ENCODE peak calls at places on chromosomes 7 and 10, in six cellular contexts. One of them, this sample, is unnamed.

GRCh38 chr7:132837529-132837928 is 244.4 kb downstream of the CHCHD3 start:
- DNase-seq in IMR-90: no peak
- DNase-seq in trophoblast cell: no peak
- DNase-seq in H9: no peak
- DNase-seq in H1: no peak
- DNase-seq in mesenchymal stem cell: peak
- DNase-seq in this sample: no peak

GRCh38 chr10:70664702-70665195 is 7.6 kb upstream of the ADAMTS14 start:
- DNase-seq in IMR-90: peak
- DNase-seq in trophoblast cell: no peak
- DNase-seq in H9: no peak
- DNase-seq in H1: no peak
- DNase-seq in mesenchymal stem cell: peak
- DNase-seq in this sample: no peak

GRCh38 chr7:33832326-33832725 is 73.0 kb upstream of the BMPER start:
- DNase-seq in IMR-90: no peak
- DNase-seq in trophoblast cell: no peak
- DNase-seq in H9: no peak
- DNase-seq in H1: no peak
- DNase-seq in mesenchymal stem cell: no peak
- DNase-seq in this sample: no peak

GRCh38 chr7:80732635-80733034 is 94.2 kb downstream of the CD36 start:
- DNase-seq in IMR-90: no peak
- DNase-seq in trophoblast cell: peak
- DNase-seq in H9: no peak
- DNase-seq in H1: no peak
- DNase-seq in mesenchymal stem cell: no peak
- DNase-seq in this sample: no peak

GRCh38 chr10:87921934-87922688 is 58.7 kb downstream of the PTEN start:
- DNase-seq in IMR-90: no peak
- DNase-seq in trophoblast cell: no peak
- DNase-seq in H9: no peak
- DNase-seq in H1: no peak
- DNase-seq in mesenchymal stem cell: peak
- DNase-seq in this sample: no peak

GRCh38 chr7:142711722-142712616 is 37.3 kb upstream of the PRSS1 start:
- DNase-seq in IMR-90: peak
- DNase-seq in trophoblast cell: peak
- DNase-seq in H9: no peak
- DNase-seq in H1: no peak
- DNase-seq in mesenchymal stem cell: peak
- DNase-seq in this sample: no peak

GRCh38 chr7:85770332-85770731 is 583.5 kb upstream of the SEMA3D start:
- DNase-seq in IMR-90: no peak
- DNase-seq in trophoblast cell: peak
- DNase-seq in H9: no peak
- DNase-seq in H1: no peak
- DNase-seq in mesenchymal stem cell: no peak
- DNase-seq in this sample: no peak

GRCh38 chr10:102153093-102153620 is 968 bp downstream of the NOLC1 start:
- DNase-seq in IMR-90: peak
- DNase-seq in trophoblast cell: peak
- DNase-seq in H9: no peak
- DNase-seq in H1: no peak
- DNase-seq in mesenchymal stem cell: peak
- DNase-seq in this sample: no peak

GRCh38 chr10:103618575-103619423 is 125.3 kb downstream of the NEURL1 start:
- DNase-seq in IMR-90: no peak
- DNase-seq in trophoblast cell: no peak
- DNase-seq in H9: no peak
- DNase-seq in H1: no peak
- DNase-seq in mesenchymal stem cell: no peak
- DNase-seq in this sample: no peak

DNA sequence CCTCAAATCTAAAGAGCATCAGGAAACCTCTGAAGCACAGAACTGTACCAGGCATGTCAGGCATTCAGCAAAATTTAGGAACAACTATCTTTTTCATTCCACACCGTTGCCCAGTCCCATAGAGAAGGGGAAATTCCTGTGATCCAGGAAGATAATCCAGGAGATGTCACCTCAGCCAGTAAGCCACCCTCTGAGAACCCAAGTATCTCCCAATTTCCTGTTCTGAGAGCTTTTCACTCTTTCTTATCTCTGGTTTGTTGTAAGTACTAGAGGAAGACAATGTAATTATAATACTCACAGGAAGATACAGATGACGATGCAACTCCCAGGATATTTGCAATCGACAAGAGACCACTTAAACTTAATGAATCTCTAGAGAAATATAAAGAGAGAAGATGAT is 97.1 kb downstream of the TSPAN12 start:
- DNase-seq in IMR-90: no peak
- DNase-seq in trophoblast cell: no peak
- DNase-seq in H9: no peak
- DNase-seq in H1: no peak
- DNase-seq in mesenchymal stem cell: no peak
- DNase-seq in this sample: no peak
- H3K14ac ChIP-seq in IMR-90: no peak
- H3K14ac ChIP-seq in trophoblast cell: no peak
- H3K14ac ChIP-seq in H9: no peak
- H3K14ac ChIP-seq in H1: no peak
- H3K14ac ChIP-seq in mesenchymal stem cell: no peak
- H3K14ac ChIP-seq in this sample: no peak

GRCh38 chr10:6278519-6279120 is 75.9 kb downstream of the PFKFB3 start:
- DNase-seq in IMR-90: no peak
- DNase-seq in trophoblast cell: no peak
- DNase-seq in H9: no peak
- DNase-seq in H1: no peak
- DNase-seq in mesenchymal stem cell: peak
- DNase-seq in this sample: no peak
- H2BK120ac ChIP-seq in IMR-90: peak
- H2BK120ac ChIP-seq in trophoblast cell: peak
- H2BK120ac ChIP-seq in H9: no peak
- H2BK120ac ChIP-seq in H1: no peak
- H2BK120ac ChIP-seq in mesenchymal stem cell: no peak
- H2BK120ac ChIP-seq in this sample: no peak

GRCh38 chr7:1365846-1366245 is 93.4 kb downstream of the MICALL2 start:
- DNase-seq in IMR-90: no peak
- DNase-seq in trophoblast cell: no peak
- DNase-seq in H9: no peak
- DNase-seq in H1: no peak
- DNase-seq in mesenchymal stem cell: no peak
- DNase-seq in this sample: no peak
- H3K14ac ChIP-seq in IMR-90: no peak
- H3K14ac ChIP-seq in trophoblast cell: no peak
- H3K14ac ChIP-seq in H9: no peak
- H3K14ac ChIP-seq in H1: no peak
- H3K14ac ChIP-seq in mesenchymal stem cell: no peak
- H3K14ac ChIP-seq in this sample: peak

DNA sequence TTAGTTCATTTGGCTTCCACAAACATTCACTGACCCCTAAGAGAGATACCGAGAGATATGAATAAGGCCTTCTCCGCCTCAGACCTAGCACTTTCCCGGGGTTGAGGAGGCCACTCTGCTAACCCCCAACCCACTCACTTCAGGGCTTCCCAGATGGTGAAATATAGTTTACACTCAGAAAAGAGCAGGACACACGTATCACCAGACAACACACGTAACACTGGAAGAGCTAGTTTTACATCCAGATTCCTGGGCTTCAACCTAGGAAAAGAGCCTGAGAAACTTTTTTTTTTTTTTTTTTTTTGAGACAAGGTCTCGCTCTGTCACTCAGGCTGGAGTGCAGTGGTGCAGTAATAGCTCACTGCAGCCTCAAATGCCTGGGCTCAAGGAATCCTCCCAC is 15.2 kb upstream of the DLG5 start:
- DNase-seq in IMR-90: no peak
- DNase-seq in trophoblast cell: peak
- DNase-seq in H9: no peak
- DNase-seq in H1: no peak
- DNase-seq in mesenchymal stem cell: no peak
- DNase-seq in this sample: no peak
- H2BK120ac ChIP-seq in IMR-90: no peak
- H2BK120ac ChIP-seq in trophoblast cell: peak
- H2BK120ac ChIP-seq in H9: no peak
- H2BK120ac ChIP-seq in H1: no peak
- H2BK120ac ChIP-seq in mesenchymal stem cell: no peak
- H2BK120ac ChIP-seq in this sample: no peak

DNA sequence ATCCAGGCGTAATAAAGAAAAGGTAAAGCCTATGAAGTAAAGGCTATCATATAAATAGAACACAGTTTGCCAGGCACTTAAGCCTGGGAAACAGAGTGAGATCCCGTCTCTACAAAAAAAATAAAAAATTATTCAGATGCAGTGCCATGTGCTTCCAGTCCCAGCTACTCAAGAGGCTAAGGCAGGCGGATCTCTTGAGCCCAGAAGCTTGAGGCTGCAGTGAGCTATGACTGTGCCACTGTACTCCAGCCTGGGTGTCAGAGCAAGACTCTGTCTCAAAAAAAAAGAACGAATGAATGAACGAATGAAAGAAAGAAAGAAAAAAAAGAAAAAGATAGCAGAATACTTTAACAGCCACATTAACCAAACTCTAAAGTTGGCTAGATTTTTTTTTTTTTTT is 67.2 kb upstream of the MRLN start:
- DNase-seq in IMR-90: no peak
- DNase-seq in trophoblast cell: no peak
- DNase-seq in H9: no peak
- DNase-seq in H1: no peak
- DNase-seq in mesenchymal stem cell: no peak
- DNase-seq in this sample: no peak
- H3K14ac ChIP-seq in IMR-90: no peak
- H3K14ac ChIP-seq in trophoblast cell: no peak
- H3K14ac ChIP-seq in H9: no peak
- H3K14ac ChIP-seq in H1: no peak
- H3K14ac ChIP-seq in mesenchymal stem cell: no peak
- H3K14ac ChIP-seq in this sample: no peak

GRCh38 chr7:149027560-149028345 is 552 bp downstream of the PDIA4 start:
- DNase-seq in IMR-90: peak
- DNase-seq in trophoblast cell: no peak
- DNase-seq in H9: no peak
- DNase-seq in H1: no peak
- DNase-seq in mesenchymal stem cell: peak
- DNase-seq in this sample: peak
- H2BK120ac ChIP-seq in IMR-90: no peak
- H2BK120ac ChIP-seq in trophoblast cell: peak
- H2BK120ac ChIP-seq in H9: no peak
- H2BK120ac ChIP-seq in H1: no peak
- H2BK120ac ChIP-seq in mesenchymal stem cell: peak
- H2BK120ac ChIP-seq in this sample: no peak

GRCh38 chr7:30351274-30351673 is 66.9 kb downstream of the ZNRF2 start:
- DNase-seq in IMR-90: no peak
- DNase-seq in trophoblast cell: no peak
- DNase-seq in H9: no peak
- DNase-seq in H1: no peak
- DNase-seq in mesenchymal stem cell: no peak
- DNase-seq in this sample: no peak
- H3K14ac ChIP-seq in IMR-90: no peak
- H3K14ac ChIP-seq in trophoblast cell: no peak
- H3K14ac ChIP-seq in H9: no peak
- H3K14ac ChIP-seq in H1: no peak
- H3K14ac ChIP-seq in mesenchymal stem cell: no peak
- H3K14ac ChIP-seq in this sample: no peak

GRCh38 chr10:21368022-21368582 is 157.4 kb downstream of the SKIDA1 start:
- DNase-seq in IMR-90: no peak
- DNase-seq in trophoblast cell: peak
- DNase-seq in H9: no peak
- DNase-seq in H1: no peak
- DNase-seq in mesenchymal stem cell: peak
- DNase-seq in this sample: no peak

GRCh38 chr10:21364196-21365114 is 161.0 kb downstream of the SKIDA1 start:
- DNase-seq in IMR-90: peak
- DNase-seq in trophoblast cell: peak
- DNase-seq in H9: peak
- DNase-seq in H1: peak
- DNase-seq in mesenchymal stem cell: peak
- DNase-seq in this sample: peak

GRCh38 chr10:21363753-21364104 is 161.8 kb downstream of the SKIDA1 start:
- DNase-seq in IMR-90: no peak
- DNase-seq in trophoblast cell: peak
- DNase-seq in H9: no peak
- DNase-seq in H1: no peak
- DNase-seq in mesenchymal stem cell: peak
- DNase-seq in this sample: no peak

GRCh38 chr10:21359202-21359601 is 166.3 kb downstream of the SKIDA1 start:
- DNase-seq in IMR-90: no peak
- DNase-seq in trophoblast cell: no peak
- DNase-seq in H9: no peak
- DNase-seq in H1: no peak
- DNase-seq in mesenchymal stem cell: no peak
- DNase-seq in this sample: no peak

GRCh38 chr10:21363087-21363752 is 162.3 kb downstream of the SKIDA1 start:
- DNase-seq in IMR-90: no peak
- DNase-seq in trophoblast cell: peak
- DNase-seq in H9: no peak
- DNase-seq in H1: no peak
- DNase-seq in mesenchymal stem cell: peak
- DNase-seq in this sample: no peak
- H2BK120ac ChIP-seq in IMR-90: no peak
- H2BK120ac ChIP-seq in trophoblast cell: peak
- H2BK120ac ChIP-seq in H9: no peak
- H2BK120ac ChIP-seq in H1: no peak
- H2BK120ac ChIP-seq in mesenchymal stem cell: peak
- H2BK120ac ChIP-seq in this sample: no peak